ENCODE peak calls at places on chromosome 9, in four cellular contexts. T is tibial artery, N is kidney epithelial cell, P is mucosa of descending colon. C is an unnamed sample.

GRCh38 chr9:37423508-37423907 is 1.0 kb downstream of the GRHPR start:
- DNase-seq in T (no peak), N (no peak), P (no peak), C (no peak)

GRCh38 chr9:112731971-112732370 is 14.1 kb upstream of the INIP start:
- DNase-seq in T (no peak), N (peak), P (peak), C (no peak)

GRCh38 chr9:131257266-131258025 is 18.9 kb downstream of the FAM78A start:
- DNase-seq in T (no peak), N (no peak), P (no peak), C (no peak)

GRCh38 chr9:23621924-23622323 is 204.1 kb downstream of the ELAVL2 start:
- DNase-seq in T (no peak), N (no peak), P (no peak), C (no peak)

GRCh38 chr9:116501871-116502270 is 185.2 kb upstream of the TRIM32 start:
- DNase-seq in T (no peak), N (peak), P (no peak), C (peak)

GRCh38 chr9:18668944-18669343 is 195.0 kb downstream of the ADAMTSL1 start:
- DNase-seq in T (no peak), N (no peak), P (no peak), C (no peak)

GRCh38 chr9:26768196-26768595 is 124.4 kb downstream of the CAAP1 start:
- DNase-seq in T (no peak), N (no peak), P (no peak), C (peak)

GRCh38 chr9:130936285-130937117 is 2.5 kb downstream of the FIBCD1 start:
- DNase-seq in T (peak), N (no peak), P (no peak), C (peak)

GRCh38 chr9:26219961-26220360 is 541.7 kb upstream of the TUSC1 start:
- DNase-seq in T (no peak), N (no peak), P (no peak), C (no peak)

GRCh38 chr9:98453589-98454311 is 198.3 kb upstream of the TBC1D2 start:
- DNase-seq in T (no peak), N (no peak), P (no peak), C (peak)

GRCh38 chr9:89523948-89524347 is 26.0 kb upstream of the SEMA4D start:
- DNase-seq in T (peak), N (no peak), P (no peak), C (no peak)

GRCh38 chr9:3597792-3598191 is 72.0 kb upstream of the RFX3 start:
- DNase-seq in T (no peak), N (no peak), P (no peak), C (no peak)

GRCh38 chr9:83992407-83992806 is 11.8 kb downstream of the RMI1 start:
- DNase-seq in T (no peak), N (no peak), P (no peak), C (no peak)

GRCh38 chr9:21684831-21685362 is 117.5 kb upstream of the MTAP start:
- DNase-seq in T (no peak), N (peak), P (no peak), C (peak)

GRCh38 chr9:113446323-113446740 is 17.2 kb upstream of the RGS3 start:
- DNase-seq in T (no peak), N (no peak), P (no peak), C (peak)

GRCh38 chr9:122179054-122179689 is 19.5 kb downstream of the MORN5 start:
- DNase-seq in T (no peak), N (no peak), P (peak), C (no peak)

GRCh38 chr9:97889941-97890557 is 32.3 kb downstream of the TRMO start:
- DNase-seq in T (no peak), N (no peak), P (peak), C (no peak)

GRCh38 chr9:92151691-92152393 is 36.6 kb upstream of the SPTLC1 start:
- DNase-seq in T (no peak), N (no peak), P (no peak), C (peak)

GRCh38 chr9:76486151-76486550 is 27.2 kb downstream of the GCNT1 start:
- DNase-seq in T (no peak), N (peak), P (no peak), C (peak)

GRCh38 chr9:14326264-14326826 is 12.4 kb upstream of the NFIB start:
- DNase-seq in T (no peak), N (no peak), P (no peak), C (peak)

GRCh38 chr9:4964540-4964939 is 20.5 kb upstream of the JAK2 start:
- DNase-seq in T (no peak), N (no peak), P (no peak), C (no peak)

GRCh38 chr9:123033352-123033751 is at the start of gene GPR21:
- DNase-seq in T (no peak), N (no peak), P (no peak), C (no peak)

GRCh38 chr9:135299239-135299590 is 180.4 kb upstream of the PPP1R26 start:
- DNase-seq in T (no peak), N (no peak), P (no peak), C (no peak)

GRCh38 chr9:124436320-124436719 is 13.9 kb upstream of the ADGRD2 start:
- DNase-seq in T (no peak), N (no peak), P (no peak), C (no peak)

GRCh38 chr9:14061921-14062320 is 252.0 kb downstream of the NFIB start:
- DNase-seq in T (no peak), N (no peak), P (no peak), C (no peak)

GRCh38 chr9:115888131-115888530 is 265.5 kb upstream of the PAPPA start:
- DNase-seq in T (no peak), N (no peak), P (no peak), C (no peak)

GRCh38 chr9:131661954-131662621 is 77.8 kb downstream of the RAPGEF1 start:
- DNase-seq in T (no peak), N (no peak), P (no peak), C (no peak)

GRCh38 chr9:131394464-131395026 is 659 bp downstream of the PRRC2B start:
- DNase-seq in T (peak), N (no peak), P (peak), C (peak)

GRCh38 chr9:929719-930118 is 46.7 kb upstream of the DMRT3 start:
- DNase-seq in T (no peak), N (no peak), P (no peak), C (no peak)

GRCh38 chr9:1871486-1872181 is 143.5 kb upstream of the SMARCA2 start:
- DNase-seq in T (no peak), N (no peak), P (no peak), C (peak)

GRCh38 chr9:133992780-133993634 is 883 bp upstream of the VAV2 start:
- DNase-seq in T (peak), N (peak), P (peak), C (peak)

GRCh38 chr9:108615152-108615551 is 240.6 kb downstream of the ACTL7B start:
- DNase-seq in T (no peak), N (no peak), P (no peak), C (no peak)

GRCh38 chr9:125169889-125170288 is 19.7 kb downstream of the PPP6C start:
- DNase-seq in T (no peak), N (no peak), P (no peak), C (no peak)

GRCh38 chr9:130433168-130433946 is 11.4 kb upstream of the ASS1 start:
- DNase-seq in T (no peak), N (no peak), P (no peak), C (peak)

GRCh38 chr9:16275795-16276624 is 594.5 kb downstream of the BNC2 start:
- DNase-seq in T (peak), N (no peak), P (no peak), C (no peak)

GRCh38 chr9:73149371-73150067 is 2.1 kb upstream of the ANXA1 start:
- DNase-seq in T (no peak), N (peak), P (no peak), C (peak)

GRCh38 chr9:128099932-128100491 is 27.5 kb downstream of the PTGES2 start:
- DNase-seq in T (no peak), N (no peak), P (no peak), C (peak)
- H3K4me3 ChIP-seq in T (peak), N (no peak), P (no peak), C (peak)

DNA sequence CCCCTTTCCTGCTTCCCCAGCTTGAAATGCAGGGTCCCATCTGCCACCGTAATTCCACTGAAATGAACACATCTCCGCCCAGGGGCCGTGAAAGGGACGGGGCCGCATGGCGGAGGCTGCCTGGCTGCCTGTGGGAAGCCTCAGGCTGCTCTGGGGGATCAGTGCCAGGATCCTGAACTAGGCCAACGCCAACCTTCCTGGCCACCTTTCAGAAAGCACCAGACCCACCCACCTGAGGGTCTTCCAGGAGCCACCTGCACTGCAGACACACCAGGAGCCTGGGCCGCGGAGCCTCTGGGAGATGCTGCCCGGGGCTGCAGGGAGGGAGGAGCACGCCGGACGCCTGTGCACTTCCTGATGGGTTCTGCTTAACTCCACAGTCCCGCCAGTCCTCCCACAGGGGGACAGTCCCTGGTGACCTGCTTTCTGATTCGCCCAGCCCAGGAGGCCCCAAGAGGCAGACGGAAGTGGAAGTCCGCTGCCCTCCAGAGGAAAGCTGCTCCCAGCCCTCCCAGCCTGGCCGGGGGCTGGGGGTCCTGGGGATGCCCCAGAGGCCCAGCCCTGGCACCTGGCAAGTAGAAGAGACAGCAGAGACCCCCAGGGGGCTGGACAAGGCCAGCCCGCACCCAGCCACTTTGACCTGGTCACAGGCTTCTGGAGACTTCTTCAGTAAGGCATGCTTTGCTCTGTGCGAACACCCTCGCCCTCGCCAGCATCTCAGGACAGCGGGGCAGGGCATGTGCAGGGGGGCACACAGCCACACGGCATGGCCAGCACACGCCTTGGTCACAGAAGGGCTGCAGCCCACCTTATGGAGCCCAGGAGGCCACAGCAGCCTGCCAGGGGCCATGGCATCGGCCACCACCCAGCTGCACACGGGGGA is at the start of gene CARD9:
- DNase-seq in T (no peak), N (no peak), P (peak), C (no peak)
- H3K4me3 ChIP-seq in T (peak), N (no peak), P (no peak), C (peak)

GRCh38 chr9:86549434-86549833 is 195.2 kb upstream of the TUT7 start:
- DNase-seq in T (no peak), N (no peak), P (no peak), C (peak)

GRCh38 chr9:86547596-86547995 is 193.4 kb upstream of the TUT7 start:
- DNase-seq in T (no peak), N (no peak), P (no peak), C (no peak)

GRCh38 chr9:86550411-86550810 is 196.2 kb upstream of the TUT7 start:
- DNase-seq in T (no peak), N (no peak), P (no peak), C (peak)

GRCh38 chr9:86548220-86548619 is 194.0 kb upstream of the TUT7 start:
- DNase-seq in T (no peak), N (no peak), P (no peak), C (no peak)

GRCh38 chr9:86549920-86550319 is 195.7 kb upstream of the TUT7 start:
- DNase-seq in T (no peak), N (no peak), P (no peak), C (peak)
- H3K4me3 ChIP-seq in T (no peak), N (no peak), P (no peak), C (no peak)

GRCh38 chr9:127738666-127739065 is 3.6 kb upstream of the TOR2A start:
- DNase-seq in T (no peak), N (no peak), P (no peak), C (no peak)

GRCh38 chr9:127739614-127740322 is 4.7 kb upstream of the TOR2A start:
- DNase-seq in T (no peak), N (no peak), P (no peak), C (peak)

GRCh38 chr9:127744407-127745110 is 9.5 kb upstream of the TOR2A start:
- DNase-seq in T (no peak), N (no peak), P (no peak), C (no peak)

GRCh38 chr9:127742435-127743088 is 7.5 kb upstream of the TOR2A start:
- DNase-seq in T (no peak), N (peak), P (no peak), C (peak)

DNA sequence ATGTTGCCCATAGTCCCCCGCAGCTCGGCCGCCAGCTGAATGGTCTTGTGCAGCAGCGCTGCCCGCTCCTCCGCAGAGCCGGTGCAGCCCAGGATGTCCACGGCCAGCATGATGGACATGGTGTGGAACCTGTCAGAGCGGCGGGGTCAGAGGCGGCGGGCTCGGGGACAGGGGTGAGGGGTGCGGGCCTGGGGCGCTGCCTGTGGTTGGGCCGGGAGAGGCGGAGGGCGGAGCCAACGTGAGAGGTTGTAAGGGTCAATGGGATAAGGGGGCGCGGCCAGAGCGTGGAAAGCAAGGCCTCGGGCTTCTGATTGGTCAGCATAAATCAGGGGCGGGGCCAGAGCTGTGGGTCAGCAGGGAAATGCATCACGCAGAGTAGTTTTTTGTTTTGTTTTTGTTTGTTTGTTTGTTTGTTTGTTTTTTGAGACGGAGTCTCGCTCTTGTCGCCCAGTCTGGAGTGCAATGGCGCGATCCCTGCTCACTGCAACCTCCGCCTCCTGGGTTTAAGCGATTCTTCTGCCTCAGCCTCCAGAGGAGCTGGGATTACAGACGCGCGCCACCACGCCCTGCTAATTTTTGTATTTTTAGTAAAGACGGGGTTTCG is 6.8 kb upstream of the TOR2A start:
- DNase-seq in T (no peak), N (peak), P (peak), C (peak)
- H3K4me3 ChIP-seq in T (no peak), N (peak), P (no peak), C (peak)